ENCODE peak calls at places on chromosomes 4 and X, in ten cellular contexts. One of them, this sample, is unnamed.

GRCh38 chr4:15348695-15349094 is 79.1 kb upstream of the C1QTNF7 start:
- DNase-seq in stomach: no peak
- DNase-seq in cardiac muscle cell: no peak
- DNase-seq in A549: no peak
- DNase-seq in gastrocnemius medialis: no peak
- DNase-seq in fibroblast of lung: no peak
- DNase-seq in IMR-90: no peak
- DNase-seq in astrocyte of the spinal cord: no peak
- DNase-seq in lower leg skin: no peak
- DNase-seq in osteocyte: no peak
- DNase-seq in this sample: no peak

GRCh38 chr4:2962099-2962455 is 1.1 kb downstream of the NOP14 start:
- DNase-seq in stomach: no peak
- DNase-seq in cardiac muscle cell: no peak
- DNase-seq in A549: no peak
- DNase-seq in gastrocnemius medialis: no peak
- DNase-seq in fibroblast of lung: no peak
- DNase-seq in IMR-90: no peak
- DNase-seq in astrocyte of the spinal cord: no peak
- DNase-seq in lower leg skin: no peak
- DNase-seq in osteocyte: no peak
- DNase-seq in this sample: no peak

GRCh38 chrX:30301203-30301602 is 8.0 kb downstream of the NR0B1 start:
- DNase-seq in stomach: no peak
- DNase-seq in cardiac muscle cell: no peak
- DNase-seq in A549: no peak
- DNase-seq in gastrocnemius medialis: no peak
- DNase-seq in fibroblast of lung: no peak
- DNase-seq in IMR-90: no peak
- DNase-seq in astrocyte of the spinal cord: no peak
- DNase-seq in lower leg skin: no peak
- DNase-seq in osteocyte: no peak
- DNase-seq in this sample: no peak

GRCh38 chr4:8732092-8732491 is 139.5 kb downstream of the CPZ start:
- DNase-seq in stomach: peak
- DNase-seq in cardiac muscle cell: no peak
- DNase-seq in A549: no peak
- DNase-seq in gastrocnemius medialis: no peak
- DNase-seq in fibroblast of lung: no peak
- DNase-seq in IMR-90: no peak
- DNase-seq in astrocyte of the spinal cord: no peak
- DNase-seq in lower leg skin: no peak
- DNase-seq in osteocyte: no peak
- DNase-seq in this sample: no peak

GRCh38 chr4:147578057-147578476 is 39.1 kb upstream of the TMEM184C start:
- DNase-seq in stomach: no peak
- DNase-seq in cardiac muscle cell: peak
- DNase-seq in A549: peak
- DNase-seq in gastrocnemius medialis: no peak
- DNase-seq in fibroblast of lung: peak
- DNase-seq in IMR-90: peak
- DNase-seq in astrocyte of the spinal cord: peak
- DNase-seq in lower leg skin: no peak
- DNase-seq in osteocyte: no peak
- DNase-seq in this sample: peak

GRCh38 chr4:61243962-61244361 is 43.8 kb downstream of the ADGRL3 start:
- DNase-seq in stomach: no peak
- DNase-seq in cardiac muscle cell: no peak
- DNase-seq in A549: no peak
- DNase-seq in gastrocnemius medialis: no peak
- DNase-seq in fibroblast of lung: no peak
- DNase-seq in IMR-90: no peak
- DNase-seq in astrocyte of the spinal cord: no peak
- DNase-seq in lower leg skin: no peak
- DNase-seq in osteocyte: no peak
- DNase-seq in this sample: no peak

GRCh38 chr4:20813698-20814097 is 113.4 kb downstream of the PACRGL start:
- DNase-seq in stomach: no peak
- DNase-seq in cardiac muscle cell: peak
- DNase-seq in A549: no peak
- DNase-seq in gastrocnemius medialis: no peak
- DNase-seq in fibroblast of lung: peak
- DNase-seq in IMR-90: no peak
- DNase-seq in astrocyte of the spinal cord: peak
- DNase-seq in lower leg skin: no peak
- DNase-seq in osteocyte: no peak
- DNase-seq in this sample: no peak

GRCh38 chr4:110275871-110276270 is 77.5 kb upstream of the ELOVL6 start:
- DNase-seq in stomach: no peak
- DNase-seq in cardiac muscle cell: peak
- DNase-seq in A549: no peak
- DNase-seq in gastrocnemius medialis: no peak
- DNase-seq in fibroblast of lung: peak
- DNase-seq in IMR-90: peak
- DNase-seq in astrocyte of the spinal cord: peak
- DNase-seq in lower leg skin: no peak
- DNase-seq in osteocyte: no peak
- DNase-seq in this sample: no peak

GRCh38 chr4:69831646-69832325 is 28.2 kb downstream of the SULT1E1 start:
- DNase-seq in stomach: no peak
- DNase-seq in cardiac muscle cell: no peak
- DNase-seq in A549: no peak
- DNase-seq in gastrocnemius medialis: no peak
- DNase-seq in fibroblast of lung: no peak
- DNase-seq in IMR-90: no peak
- DNase-seq in astrocyte of the spinal cord: no peak
- DNase-seq in lower leg skin: no peak
- DNase-seq in osteocyte: no peak
- DNase-seq in this sample: no peak

GRCh38 chrX:49627030-49627777 is 28.4 kb downstream of the GAGE1 start:
- DNase-seq in stomach: no peak
- DNase-seq in cardiac muscle cell: peak
- DNase-seq in A549: peak
- DNase-seq in gastrocnemius medialis: no peak
- DNase-seq in fibroblast of lung: no peak
- DNase-seq in IMR-90: no peak
- DNase-seq in astrocyte of the spinal cord: no peak
- DNase-seq in lower leg skin: no peak
- DNase-seq in osteocyte: no peak
- DNase-seq in this sample: no peak

GRCh38 chr4:25330335-25330734 is 17.8 kb downstream of the ZCCHC4 start:
- DNase-seq in stomach: no peak
- DNase-seq in cardiac muscle cell: no peak
- DNase-seq in A549: no peak
- DNase-seq in gastrocnemius medialis: no peak
- DNase-seq in fibroblast of lung: no peak
- DNase-seq in IMR-90: no peak
- DNase-seq in astrocyte of the spinal cord: no peak
- DNase-seq in lower leg skin: no peak
- DNase-seq in osteocyte: no peak
- DNase-seq in this sample: no peak

GRCh38 chr4:109406337-109406931 is 27.2 kb upstream of the SEC24B start:
- DNase-seq in stomach: no peak
- DNase-seq in cardiac muscle cell: peak
- DNase-seq in A549: peak
- DNase-seq in gastrocnemius medialis: no peak
- DNase-seq in fibroblast of lung: peak
- DNase-seq in IMR-90: peak
- DNase-seq in astrocyte of the spinal cord: peak
- DNase-seq in lower leg skin: no peak
- DNase-seq in osteocyte: no peak
- DNase-seq in this sample: peak

GRCh38 chrX:140701480-140701879 is 8.1 kb upstream of the LINC00632 start:
- DNase-seq in stomach: no peak
- DNase-seq in cardiac muscle cell: peak
- DNase-seq in A549: peak
- DNase-seq in gastrocnemius medialis: no peak
- DNase-seq in fibroblast of lung: peak
- DNase-seq in IMR-90: peak
- DNase-seq in astrocyte of the spinal cord: peak
- DNase-seq in lower leg skin: no peak
- DNase-seq in osteocyte: no peak
- DNase-seq in this sample: no peak
- TF ChIP-seq CTCF in stomach: peak
- TF ChIP-seq CTCF in cardiac muscle cell: peak
- TF ChIP-seq CTCF in A549: peak
- TF ChIP-seq CTCF in gastrocnemius medialis: peak
- TF ChIP-seq CTCF in fibroblast of lung: peak
- TF ChIP-seq CTCF in IMR-90: peak
- TF ChIP-seq CTCF in astrocyte of the spinal cord: peak
- TF ChIP-seq CTCF in lower leg skin: no peak
- TF ChIP-seq CTCF in osteocyte: peak
- TF ChIP-seq CTCF in this sample: peak

GRCh38 chr4:1601852-1602525 is 82.1 kb downstream of the FAM53A start:
- DNase-seq in stomach: no peak
- DNase-seq in cardiac muscle cell: no peak
- DNase-seq in A549: no peak
- DNase-seq in gastrocnemius medialis: no peak
- DNase-seq in fibroblast of lung: no peak
- DNase-seq in IMR-90: no peak
- DNase-seq in astrocyte of the spinal cord: no peak
- DNase-seq in lower leg skin: no peak
- DNase-seq in osteocyte: no peak
- DNase-seq in this sample: no peak

GRCh38 chr4:1602621-1603412 is 81.3 kb downstream of the FAM53A start:
- DNase-seq in stomach: no peak
- DNase-seq in cardiac muscle cell: no peak
- DNase-seq in A549: no peak
- DNase-seq in gastrocnemius medialis: no peak
- DNase-seq in fibroblast of lung: no peak
- DNase-seq in IMR-90: no peak
- DNase-seq in astrocyte of the spinal cord: no peak
- DNase-seq in lower leg skin: no peak
- DNase-seq in osteocyte: no peak
- DNase-seq in this sample: no peak

GRCh38 chr4:1604181-1604705 is 79.9 kb downstream of the FAM53A start:
- DNase-seq in stomach: no peak
- DNase-seq in cardiac muscle cell: no peak
- DNase-seq in A549: no peak
- DNase-seq in gastrocnemius medialis: no peak
- DNase-seq in fibroblast of lung: peak
- DNase-seq in IMR-90: no peak
- DNase-seq in astrocyte of the spinal cord: no peak
- DNase-seq in lower leg skin: no peak
- DNase-seq in osteocyte: no peak
- DNase-seq in this sample: no peak

GRCh38 chr4:1603413-1604135 is 80.5 kb downstream of the FAM53A start:
- DNase-seq in stomach: no peak
- DNase-seq in cardiac muscle cell: no peak
- DNase-seq in A549: no peak
- DNase-seq in gastrocnemius medialis: no peak
- DNase-seq in fibroblast of lung: no peak
- DNase-seq in IMR-90: no peak
- DNase-seq in astrocyte of the spinal cord: no peak
- DNase-seq in lower leg skin: no peak
- DNase-seq in osteocyte: no peak
- DNase-seq in this sample: no peak

GRCh38 chr4:1604706-1605205 is 79.4 kb downstream of the FAM53A start:
- DNase-seq in stomach: peak
- DNase-seq in cardiac muscle cell: no peak
- DNase-seq in A549: no peak
- DNase-seq in gastrocnemius medialis: no peak
- DNase-seq in fibroblast of lung: no peak
- DNase-seq in IMR-90: no peak
- DNase-seq in astrocyte of the spinal cord: no peak
- DNase-seq in lower leg skin: no peak
- DNase-seq in osteocyte: no peak
- DNase-seq in this sample: no peak
- TF ChIP-seq CTCF in stomach: peak
- TF ChIP-seq CTCF in cardiac muscle cell: no peak
- TF ChIP-seq CTCF in A549: no peak
- TF ChIP-seq CTCF in gastrocnemius medialis: no peak
- TF ChIP-seq CTCF in fibroblast of lung: no peak
- TF ChIP-seq CTCF in IMR-90: no peak
- TF ChIP-seq CTCF in astrocyte of the spinal cord: no peak
- TF ChIP-seq CTCF in lower leg skin: no peak
- TF ChIP-seq CTCF in osteocyte: no peak
- TF ChIP-seq CTCF in this sample: no peak

GRCh38 chr4:52028970-52029369 is 8.8 kb upstream of the LRRC66 start:
- DNase-seq in stomach: no peak
- DNase-seq in cardiac muscle cell: peak
- DNase-seq in A549: peak
- DNase-seq in gastrocnemius medialis: no peak
- DNase-seq in fibroblast of lung: peak
- DNase-seq in IMR-90: peak
- DNase-seq in astrocyte of the spinal cord: peak
- DNase-seq in lower leg skin: no peak
- DNase-seq in osteocyte: no peak
- DNase-seq in this sample: no peak
- TF ChIP-seq CTCF in stomach: no peak
- TF ChIP-seq CTCF in cardiac muscle cell: no peak
- TF ChIP-seq CTCF in A549: no peak
- TF ChIP-seq CTCF in gastrocnemius medialis: no peak
- TF ChIP-seq CTCF in fibroblast of lung: no peak
- TF ChIP-seq CTCF in IMR-90: no peak
- TF ChIP-seq CTCF in astrocyte of the spinal cord: no peak
- TF ChIP-seq CTCF in lower leg skin: no peak
- TF ChIP-seq CTCF in osteocyte: no peak
- TF ChIP-seq CTCF in this sample: no peak

GRCh38 chr4:36159208-36159607 is 85.1 kb downstream of the ARAP2 start:
- DNase-seq in stomach: no peak
- DNase-seq in cardiac muscle cell: no peak
- DNase-seq in A549: no peak
- DNase-seq in gastrocnemius medialis: no peak
- DNase-seq in fibroblast of lung: no peak
- DNase-seq in IMR-90: no peak
- DNase-seq in astrocyte of the spinal cord: no peak
- DNase-seq in lower leg skin: no peak
- DNase-seq in osteocyte: no peak
- DNase-seq in this sample: no peak
- TF ChIP-seq CTCF in stomach: no peak
- TF ChIP-seq CTCF in cardiac muscle cell: no peak
- TF ChIP-seq CTCF in A549: no peak
- TF ChIP-seq CTCF in gastrocnemius medialis: no peak
- TF ChIP-seq CTCF in fibroblast of lung: no peak
- TF ChIP-seq CTCF in IMR-90: no peak
- TF ChIP-seq CTCF in astrocyte of the spinal cord: no peak
- TF ChIP-seq CTCF in lower leg skin: no peak
- TF ChIP-seq CTCF in osteocyte: peak
- TF ChIP-seq CTCF in this sample: no peak

DNA sequence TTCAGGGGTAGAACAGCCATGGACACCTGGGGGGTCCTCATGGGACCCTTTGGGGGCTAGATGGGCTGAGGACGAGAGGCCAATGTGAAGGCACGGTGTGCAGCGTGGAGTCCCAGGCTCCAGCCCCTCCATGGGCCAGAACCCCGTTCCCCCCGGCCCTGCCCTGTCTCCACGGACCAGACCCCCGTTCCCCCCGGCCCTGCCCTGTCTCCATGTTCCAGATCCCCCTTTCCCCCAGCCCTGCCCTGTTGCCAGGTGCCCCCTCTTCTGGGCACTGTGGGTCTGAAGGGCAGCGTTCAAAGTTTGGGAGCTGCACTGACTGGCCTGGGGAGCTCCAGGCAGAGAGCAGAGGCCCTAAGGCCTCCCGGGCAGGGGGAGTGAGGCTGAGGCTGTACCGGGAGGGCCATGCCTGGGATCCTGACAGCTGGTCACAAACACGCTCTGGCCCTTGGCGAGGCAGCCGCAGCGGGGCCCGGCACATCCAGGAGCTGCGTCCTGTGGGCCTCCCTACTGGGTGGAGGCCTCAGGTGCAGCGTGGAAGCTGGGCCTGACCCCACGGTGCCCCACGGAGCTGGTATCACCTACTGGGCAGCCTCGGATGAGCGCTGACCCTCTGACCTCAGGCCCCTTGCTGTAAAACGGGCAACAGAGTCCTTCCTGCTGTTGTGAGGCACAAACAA is 8.9 kb downstream of the DGKQ start:
- DNase-seq in stomach: no peak
- DNase-seq in cardiac muscle cell: no peak
- DNase-seq in A549: no peak
- DNase-seq in gastrocnemius medialis: no peak
- DNase-seq in fibroblast of lung: no peak
- DNase-seq in IMR-90: no peak
- DNase-seq in astrocyte of the spinal cord: no peak
- DNase-seq in lower leg skin: no peak
- DNase-seq in osteocyte: no peak
- DNase-seq in this sample: no peak
- TF ChIP-seq CTCF in stomach: no peak
- TF ChIP-seq CTCF in cardiac muscle cell: no peak
- TF ChIP-seq CTCF in A549: no peak
- TF ChIP-seq CTCF in gastrocnemius medialis: no peak
- TF ChIP-seq CTCF in fibroblast of lung: no peak
- TF ChIP-seq CTCF in IMR-90: no peak
- TF ChIP-seq CTCF in astrocyte of the spinal cord: no peak
- TF ChIP-seq CTCF in lower leg skin: no peak
- TF ChIP-seq CTCF in osteocyte: no peak
- TF ChIP-seq CTCF in this sample: no peak